ENCODE peak calls at places on chromosome 11, in four cellular contexts. W is K562, S is GM12878, D is H1. O is an unnamed sample.
A peak's percentile ranks its signal among the peaks of the same experiment; 100 is the strongest.

GRCh38 chr11:116176484-116177005 is 596.2 kb downstream of the BUD13 start:
- DNase-seq in W (no peak), S (no peak), D (peak; percentile 42), O (no peak)

GRCh38 chr11:125165664-125166346 is 1.3 kb downstream of the PKNOX2 start:
- DNase-seq in W (no peak), S (no peak), D (no peak), O (no peak)

GRCh38 chr11:63847363-63847762 is 8.5 kb downstream of the MARK2 start:
- DNase-seq in W (no peak), S (no peak), D (no peak), O (no peak)

GRCh38 chr11:62850911-62851806 is 11.8 kb upstream of the WDR74 start:
- DNase-seq in W (no peak), S (no peak), D (no peak), O (no peak)

GRCh38 chr11:97965849-97966646 is 1054.7 kb upstream of the CNTN5 start:
- DNase-seq in W (no peak), S (no peak), D (no peak), O (no peak)

GRCh38 chr11:94563176-94563847 is 3.9 kb upstream of the PIWIL4 start:
- DNase-seq in W (no peak), S (no peak), D (no peak), O (no peak)

GRCh38 chr11:47768090-47768620 is 1.0 kb upstream of the FNBP4 start:
- DNase-seq in W (peak; percentile 16), S (no peak), D (no peak), O (peak; percentile 72)

GRCh38 chr11:119106564-119107537 is at the start of gene C2CD2L:
- DNase-seq in W (peak; percentile 94), S (peak; percentile 70), D (peak; percentile 85), O (peak; percentile 97)

GRCh38 chr11:85658180-85658579 is 6.7 kb downstream of the CREBZF start:
- DNase-seq in W (no peak), S (no peak), D (no peak), O (no peak)

GRCh38 chr11:34339149-34340064 is 18.4 kb downstream of the ABTB2 start:
- DNase-seq in W (no peak), S (peak; percentile 23), D (no peak), O (no peak)

GRCh38 chr11:134882141-134882540 is 470.1 kb upstream of the B3GAT1 start:
- DNase-seq in W (no peak), S (no peak), D (peak; percentile 28), O (no peak)

GRCh38 chr11:60251485-60252207 is 8.7 kb upstream of the MS4A4E start:
- DNase-seq in W (peak; percentile 27), S (peak; percentile 59), D (no peak), O (peak; percentile 2)

GRCh38 chr11:126277322-126277721 is 5.6 kb upstream of the TIRAP start:
- DNase-seq in W (no peak), S (no peak), D (no peak), O (no peak)

GRCh38 chr11:13007702-13008435 is 1.2 kb upstream of the RASSF10 start:
- DNase-seq in W (no peak), S (no peak), D (no peak), O (no peak)

GRCh38 chr11:84130646-84131427 is 844.7 kb upstream of the CCDC90B start:
- DNase-seq in W (no peak), S (no peak), D (no peak), O (no peak)

GRCh38 chr11:77198440-77198849 is 70.4 kb downstream of the MYO7A start:
- DNase-seq in W (peak; percentile 82), S (no peak), D (peak; percentile 85), O (peak; percentile 62)

GRCh38 chr11:12174145-12175143 is 64.1 kb downstream of the MICAL2 start:
- DNase-seq in W (no peak), S (peak; percentile 81), D (no peak), O (no peak)

GRCh38 chr11:66015094-66015881 is 3.5 kb downstream of the CST6 start:
- DNase-seq in W (no peak), S (no peak), D (no peak), O (no peak)

GRCh38 chr11:62680825-62681240 is 2.0 kb upstream of the UBXN1 start:
- DNase-seq in W (peak; percentile 38), S (no peak), D (no peak), O (peak; percentile 71)

GRCh38 chr11:803770-804598 is 1.0 kb downstream of the PIDD1 start:
- DNase-seq in W (no peak), S (no peak), D (no peak), O (peak; percentile 65)

GRCh38 chr11:130979386-130979972 is 63.2 kb upstream of the SNX19 start:
- DNase-seq in W (peak; percentile 10), S (no peak), D (no peak), O (peak; percentile 8)

GRCh38 chr11:72227316-72228228 is 3.0 kb downstream of the INPPL1 start:
- DNase-seq in W (no peak), S (no peak), D (no peak), O (no peak)

GRCh38 chr11:67584205-67584880 is 731 bp downstream of the GSTP1 start:
- DNase-seq in W (peak; percentile 73), S (no peak), D (peak; percentile 60), O (peak; percentile 80)

GRCh38 chr11:93169950-93170561 is 27.7 kb downstream of the SLC36A4 start:
- DNase-seq in W (no peak), S (no peak), D (no peak), O (peak; percentile 13)

GRCh38 chr11:111452146-111452545 is 60.0 kb downstream of the BTG4 start:
- DNase-seq in W (no peak), S (no peak), D (peak; percentile 37), O (peak; percentile 4)

GRCh38 chr11:78961186-78961782 is 386.6 kb upstream of the NARS2 start:
- DNase-seq in W (peak; percentile 20), S (no peak), D (peak; percentile 56), O (peak; percentile 66)

GRCh38 chr11:62806611-62807121 is 1.4 kb upstream of the NXF1 start:
- DNase-seq in W (peak; percentile 7), S (no peak), D (no peak), O (no peak)

GRCh38 chr11:27118371-27118770 is 77.8 kb downstream of the BBOX1 start:
- DNase-seq in W (no peak), S (no peak), D (no peak), O (no peak)

GRCh38 chr11:34395916-34396555 is 38.2 kb upstream of the ABTB2 start:
- DNase-seq in W (no peak), S (no peak), D (no peak), O (no peak)

GRCh38 chr11:1050581-1051355 is 14.2 kb upstream of the MUC6 start:
- DNase-seq in W (peak; percentile 84), S (no peak), D (peak; percentile 88), O (peak; percentile 95)

GRCh38 chr11:121143921-121144320 is 42.9 kb downstream of the TECTA start:
- DNase-seq in W (no peak), S (no peak), D (no peak), O (no peak)

GRCh38 chr11:10550988-10551657 is 10.1 kb upstream of the RNF141 start:
- DNase-seq in W (no peak), S (no peak), D (no peak), O (no peak)

GRCh38 chr11:19951558-19952083 is 208.7 kb downstream of the DBX1 start:
- DNase-seq in W (peak; percentile 57), S (peak; percentile 49), D (no peak), O (peak; percentile 42)
- TF ChIP-seq NRF1 in W (no peak), S (no peak), D (no peak), O (no peak)

DNA sequence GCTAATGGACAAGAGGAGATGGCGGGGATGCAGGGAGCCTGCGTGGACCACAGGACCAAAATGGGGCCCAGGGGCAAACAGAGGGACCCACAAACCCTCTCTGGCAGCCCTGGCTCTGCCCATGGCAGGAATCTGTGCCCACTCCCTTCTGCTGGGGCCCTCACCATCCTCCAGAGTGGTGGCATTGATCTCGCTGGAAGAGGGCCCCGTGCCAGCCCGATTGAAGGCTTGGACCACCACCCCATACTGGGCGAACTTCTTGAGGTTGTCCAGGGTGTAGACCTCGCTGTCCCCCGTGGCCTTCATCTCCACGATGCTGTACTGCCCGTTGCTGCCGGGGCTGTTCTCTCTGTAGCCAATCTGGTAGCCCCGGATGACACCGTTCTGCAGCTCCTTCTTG is 137.1 kb downstream of the CEP164 start:
- DNase-seq in W (no peak), S (no peak), D (no peak), O (no peak)
- TF ChIP-seq YY1 in W (no peak), S (no peak), D (no peak), O (no peak)

GRCh38 chr11:6647282-6647679 is 8.3 kb downstream of the DCHS1 start:
- DNase-seq in W (no peak), S (no peak), D (no peak), O (peak; percentile 73)
- TF ChIP-seq NRF1 in W (no peak), S (no peak), D (no peak), O (no peak)

DNA sequence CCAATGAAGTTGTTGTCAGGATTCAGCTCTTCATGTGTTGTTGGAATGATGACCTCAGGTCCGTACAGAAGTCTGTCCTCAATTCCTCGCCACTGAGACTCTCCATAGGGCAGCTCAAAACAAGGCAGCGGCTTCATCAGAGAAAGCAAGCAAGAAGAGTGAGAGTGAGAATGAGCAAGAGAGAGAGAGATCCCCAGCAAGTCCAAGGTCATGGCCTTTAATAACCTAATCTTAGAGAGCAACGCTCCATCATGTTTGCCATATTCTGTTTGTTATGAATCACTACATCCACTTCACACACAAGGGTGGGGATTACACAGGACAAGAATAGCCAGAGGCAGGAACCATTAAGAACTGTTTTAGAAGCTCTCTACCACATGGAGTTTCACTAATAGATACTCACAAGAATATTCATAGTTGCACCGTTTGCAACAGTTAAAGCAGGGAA is 23.3 kb upstream of the MMP7 start:
- DNase-seq in W (no peak), S (peak; percentile 78), D (no peak), O (no peak)
- TF ChIP-seq YY1 in W (no peak), S (peak; percentile 64), D (no peak), O (no peak)

DNA sequence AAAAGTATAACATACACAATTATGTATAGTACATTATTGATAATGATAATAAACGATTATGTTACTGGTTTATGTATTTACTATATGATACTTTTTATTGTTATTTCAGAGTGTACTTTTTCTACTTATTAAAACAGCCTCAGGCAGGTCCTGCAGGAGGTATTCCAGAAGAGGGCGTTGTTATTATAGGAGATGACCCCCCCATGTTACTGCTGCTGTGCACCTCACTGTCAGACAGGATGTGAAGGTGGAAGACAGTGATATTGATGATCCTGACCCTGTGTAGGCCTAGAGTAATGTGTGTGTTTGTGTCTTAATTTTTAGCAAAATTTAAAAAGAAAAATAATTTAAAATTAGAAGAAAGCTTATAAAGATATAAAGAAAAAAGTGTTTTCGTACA is 57.6 kb downstream of the REXO2 start:
- DNase-seq in W (no peak), S (no peak), D (no peak), O (no peak)
- TF ChIP-seq NRF1 in W (no peak), S (no peak), D (no peak), O (no peak)

O was measured in SK-N-SH.